ENCODE peak calls at places on chromosomes 4 and X, in five cellular contexts. Z is PC-3, L is IMR-90, D is colonic mucosa, N is AG09309. Y is an unnamed sample.

GRCh38 chr4:121706595-121707021 is 9.8 kb upstream of the ANXA5 start:
- DNase-seq in Z (no peak), L (peak; percentile 65), D (no peak), N (peak; percentile 77), Y (peak; percentile 83)

GRCh38 chr4:182875471-182875870 is 41.7 kb downstream of the DCTD start:
- DNase-seq in Z (no peak), L (no peak), D (no peak), N (no peak), Y (no peak)

GRCh38 chrX:101108293-101108692 is 10.3 kb downstream of the CENPI start:
- DNase-seq in Z (no peak), L (peak; percentile 77), D (no peak), N (peak; percentile 35), Y (peak; percentile 54)

GRCh38 chr4:52408471-52408870 is 250.6 kb downstream of the USP46 start:
- DNase-seq in Z (no peak), L (no peak), D (no peak), N (no peak), Y (no peak)

GRCh38 chrX:39874202-39874816 is 223.4 kb downstream of the BCOR start:
- DNase-seq in Z (peak; percentile 74), L (peak; percentile 26), D (no peak), N (no peak), Y (no peak)

GRCh38 chr4:159837071-159837470 is 734.2 kb downstream of the RAPGEF2 start:
- DNase-seq in Z (no peak), L (no peak), D (no peak), N (no peak), Y (no peak)

GRCh38 chrX:97691901-97692455 is 808.3 kb downstream of the RPA4 start:
- DNase-seq in Z (no peak), L (no peak), D (no peak), N (no peak), Y (no peak)

GRCh38 chrX:70166601-70167590 is 10.4 kb upstream of the DGAT2L6 start:
- DNase-seq in Z (peak; percentile 59), L (peak; percentile 83), D (no peak), N (peak; percentile 1), Y (peak; percentile 71)

GRCh38 chrX:119467842-119468185 is 430 bp upstream of the SLC25A5 start:
- DNase-seq in Z (no peak), L (no peak), D (no peak), N (no peak), Y (no peak)

DNA sequence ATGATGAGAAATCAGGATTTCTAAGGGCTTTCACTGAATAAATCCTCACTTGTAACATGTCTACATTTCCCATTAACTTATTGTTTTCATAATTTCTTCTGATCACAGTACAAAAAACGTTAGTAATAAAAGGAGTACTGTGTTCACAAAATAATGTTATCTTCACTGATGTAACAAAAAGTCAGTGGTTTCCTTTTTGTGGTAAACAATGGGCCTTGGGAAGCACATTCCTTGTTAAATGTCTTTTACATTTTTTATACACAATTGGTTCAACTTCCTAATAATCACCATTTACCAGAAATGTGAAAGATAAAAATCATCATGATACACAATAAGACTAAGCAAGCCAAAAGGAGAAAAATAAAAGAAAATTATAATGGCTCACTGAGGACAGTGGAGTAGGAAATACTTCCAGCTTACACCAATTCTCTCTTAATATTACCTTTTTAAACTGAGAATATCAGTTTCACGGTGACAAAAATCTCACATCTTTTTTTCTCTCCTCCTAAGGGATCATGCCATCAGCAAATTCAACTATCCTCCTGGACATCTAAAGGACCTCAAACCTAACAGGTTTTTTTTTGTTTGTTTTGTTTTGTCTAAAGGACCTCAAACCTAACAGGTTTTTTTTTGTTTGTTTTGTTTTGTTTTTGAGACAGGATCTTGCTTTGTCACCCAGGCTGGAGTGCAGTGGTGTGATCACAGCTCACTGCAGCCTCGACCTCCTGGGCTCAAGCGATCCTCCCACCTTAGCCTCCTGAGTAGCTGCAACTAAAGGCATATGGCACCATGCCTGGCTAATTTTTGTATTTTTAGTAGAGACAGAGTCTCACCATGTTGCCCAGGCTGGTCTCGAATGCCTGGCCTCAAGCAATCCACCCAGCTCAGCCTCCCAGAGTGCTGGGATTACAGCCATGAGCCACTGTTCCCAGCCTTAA is 57.3 kb downstream of the FRYL start:
- DNase-seq in Z (no peak), L (peak; percentile 31), D (no peak), N (no peak), Y (peak; percentile 52)
- H3K4me3 ChIP-seq in Z (no peak overlapping the region), L (no peak overlapping the region), D (no peak overlapping the region), N (no peak overlapping the region), Y (no peak overlapping the region)

DNA sequence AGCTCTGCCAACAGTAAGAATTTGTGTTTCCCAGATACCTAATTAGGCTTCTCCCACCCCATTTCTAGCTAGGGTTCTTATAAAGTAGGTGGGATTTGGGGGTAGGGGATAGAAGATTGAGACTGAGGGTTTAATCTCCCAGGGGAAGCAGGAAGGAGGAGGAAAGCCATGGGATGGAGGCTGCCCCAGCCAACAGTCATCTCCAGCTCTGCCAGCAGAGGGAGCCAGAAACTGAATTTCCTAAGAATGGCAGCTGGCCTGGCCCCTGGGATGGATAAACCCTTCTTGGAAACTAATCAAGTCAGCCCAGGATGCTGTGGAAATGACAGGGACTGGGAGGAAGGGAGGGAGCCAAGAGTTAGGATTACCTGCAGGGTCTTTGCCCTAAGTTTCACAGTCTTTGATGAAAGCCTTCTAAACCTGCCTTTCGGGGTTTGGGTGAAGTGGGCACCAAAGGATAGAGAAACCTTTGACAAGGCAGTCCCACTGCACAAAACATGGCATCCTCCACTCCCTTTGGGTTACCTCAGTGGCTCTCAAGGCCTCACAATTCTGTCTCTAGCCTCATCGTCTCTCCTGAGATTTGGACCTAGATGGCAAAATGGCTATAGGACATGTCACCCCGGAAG is 6.7 kb upstream of the ERCC6L start:
- DNase-seq in Z (peak; percentile 78), L (peak; percentile 61), D (peak; percentile 79), N (no peak), Y (peak; percentile 69)
- TF ChIP-seq CTCF in Z (peak; percentile 87), L (peak; percentile 85), D (peak; percentile 79), N (peak; percentile 90), Y (peak; percentile 80)

DNA sequence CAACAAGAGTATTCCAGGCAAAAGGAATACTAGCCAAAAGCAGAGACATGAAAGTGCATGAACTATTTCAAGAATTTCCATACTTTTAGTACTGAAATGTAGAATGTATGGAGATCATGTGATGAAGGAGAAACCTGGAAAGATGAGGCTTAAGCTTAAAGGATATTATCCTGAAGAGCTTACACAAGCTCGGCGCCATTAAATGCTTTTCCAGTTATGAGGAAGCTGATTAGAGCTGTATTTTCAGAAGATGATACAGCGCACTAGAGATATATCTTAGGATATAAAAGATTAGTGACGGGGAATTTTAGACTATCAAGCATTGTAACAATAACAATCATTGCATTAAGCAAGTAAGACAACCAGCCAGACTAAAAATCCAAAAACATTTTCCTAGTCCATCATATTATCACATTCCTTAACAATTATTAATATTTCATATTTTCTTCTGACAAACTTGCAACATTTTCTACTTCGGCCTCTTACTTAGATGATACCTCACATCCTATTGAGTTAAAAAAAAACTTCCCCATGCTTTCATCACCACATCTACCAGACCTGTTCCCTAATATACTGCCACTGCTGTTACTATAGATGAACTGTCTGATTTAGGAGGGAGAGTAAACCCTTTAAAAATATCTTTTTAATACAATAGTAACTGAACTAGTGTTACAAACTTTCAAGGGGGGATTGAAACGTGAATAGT is 1.3 kb downstream of the FAM200B start:
- DNase-seq in Z (no peak), L (peak; percentile 17), D (no peak), N (no peak), Y (peak; percentile 46)
- H3K4me3 ChIP-seq in Z (peak overlapping the region; percentile 98), L (peak overlapping the region; percentile 86), D (peak overlapping the region; percentile 65), N (peak overlapping the region; percentile 86), Y (peak overlapping the region; percentile 81)

GRCh38 chrX:134254511-134254910 is 17.5 kb downstream of the CCDC160 start:
- DNase-seq in Z (peak; percentile 66), L (no peak), D (no peak), N (no peak), Y (no peak)

GRCh38 chrX:134255555-134255954 is 18.6 kb downstream of the CCDC160 start:
- DNase-seq in Z (no peak), L (no peak), D (no peak), N (no peak), Y (no peak)

GRCh38 chrX:134251241-134251640 is 14.3 kb downstream of the CCDC160 start:
- DNase-seq in Z (no peak), L (no peak), D (no peak), N (no peak), Y (no peak)

GRCh38 chrX:134258202-134258601 is 21.2 kb downstream of the CCDC160 start:
- DNase-seq in Z (no peak), L (no peak), D (no peak), N (no peak), Y (no peak)

DNA sequence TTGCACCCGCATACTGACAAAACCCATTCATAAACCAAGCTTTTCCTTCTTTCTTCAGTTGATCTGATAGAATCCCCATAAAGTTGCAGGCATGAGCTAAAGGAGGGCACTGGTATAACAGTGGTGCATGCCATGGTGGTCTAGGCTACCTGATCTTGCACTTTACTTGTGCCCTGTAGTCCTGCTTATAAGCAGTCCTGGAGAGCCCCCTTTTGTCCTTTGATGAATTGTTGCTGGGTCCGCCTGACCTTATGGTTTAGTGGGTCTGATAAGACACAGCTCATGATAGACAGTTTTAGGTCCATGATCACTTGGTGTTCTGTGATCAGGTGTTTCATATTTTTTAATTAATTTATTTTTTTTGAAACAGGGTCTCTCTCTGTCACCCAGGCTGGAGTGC is 19.7 kb downstream of the CCDC160 start:
- DNase-seq in Z (no peak), L (no peak), D (no peak), N (no peak), Y (no peak)
- TF ChIP-seq CTCF in Z (no peak), L (no peak), D (no peak), N (no peak), Y (no peak)

Y was measured in choroid plexus epithelial cell.